ENCODE peak calls at places on chromosomes 3 and 15, in seven cellular contexts. C is lower lobe of right lung, K is hippocampal formation, W is activated T-cell treated with anti-CD3 and anti-CD28 coated beads for 48 hours, R is Caco-2, O is GM19239, L is GM03348. H is an unnamed sample.

GRCh38 chr3:53199834-53200233 is 38.8 kb downstream of the PRKCD start:
- DNase-seq in C (no peak), K (no peak), W (no peak), R (no peak), O (no peak), L (no peak), H (no peak)

GRCh38 chr15:50055333-50056278 is 63.4 kb downstream of the ATP8B4 start:
- DNase-seq in C (no peak), K (no peak), W (no peak), R (no peak), O (no peak), L (peak), H (no peak)

GRCh38 chr3:45957606-45958005 is 14.3 kb downstream of the CXCR6 start:
- DNase-seq in C (no peak), K (peak), W (no peak), R (no peak), O (no peak), L (no peak), H (no peak)

GRCh38 chr3:178705925-178706324 is 169.7 kb downstream of the KCNMB2 start:
- DNase-seq in C (no peak), K (no peak), W (no peak), R (no peak), O (no peak), L (no peak), H (no peak)

GRCh38 chr3:59774613-59775012 is 724.8 kb upstream of the CFAP20DC start:
- DNase-seq in C (no peak), K (no peak), W (no peak), R (no peak), O (no peak), L (peak), H (no peak)

GRCh38 chr3:159486580-159486979 is 502.1 kb upstream of the IL12A start:
- DNase-seq in C (no peak), K (no peak), W (no peak), R (no peak), O (no peak), L (no peak), H (no peak)

GRCh38 chr15:92322566-92323355 is 70.9 kb upstream of the ST8SIA2 start:
- DNase-seq in C (no peak), K (no peak), W (no peak), R (no peak), O (no peak), L (no peak), H (no peak)

GRCh38 chr3:123841476-123842238 is 42.5 kb downstream of the MYLK start:
- DNase-seq in C (no peak), K (no peak), W (no peak), R (no peak), O (no peak), L (no peak), H (no peak)

GRCh38 chr3:37197810-37198371 is 23.5 kb upstream of the LRRFIP2 start:
- DNase-seq in C (no peak), K (no peak), W (no peak), R (no peak), O (no peak), L (peak), H (no peak)

GRCh38 chr15:88894348-88894818 is 961 bp downstream of the HAPLN3 start:
- DNase-seq in C (peak), K (no peak), W (peak), R (no peak), O (peak), L (no peak), H (no peak)

GRCh38 chr3:64417816-64418215 is 192.6 kb upstream of the PRICKLE2 start:
- DNase-seq in C (no peak), K (no peak), W (no peak), R (no peak), O (no peak), L (peak), H (no peak)

GRCh38 chr3:108091498-108092259 is 848 bp upstream of the CD47 start:
- DNase-seq in C (peak), K (no peak), W (peak), R (no peak), O (no peak), L (no peak), H (no peak)

GRCh38 chr15:32688151-32688639 is 29.6 kb upstream of the GREM1 start:
- DNase-seq in C (no peak), K (no peak), W (no peak), R (no peak), O (no peak), L (no peak), H (peak)

GRCh38 chr3:13411186-13411860 is 8.8 kb downstream of the NUP210 start:
- DNase-seq in C (no peak), K (peak), W (no peak), R (no peak), O (no peak), L (no peak), H (no peak)

GRCh38 chr15:73338606-73339388 is 30.0 kb downstream of the HCN4 start:
- DNase-seq in C (no peak), K (no peak), W (no peak), R (no peak), O (no peak), L (no peak), H (no peak)

GRCh38 chr15:101801048-101801447 is 2.3 kb upstream of the OR4F6 start:
- DNase-seq in C (no peak), K (no peak), W (no peak), R (no peak), O (no peak), L (no peak), H (no peak)

GRCh38 chr3:45227946-45228345 is 1.9 kb upstream of the TMEM158 start:
- DNase-seq in C (no peak), K (no peak), W (no peak), R (no peak), O (no peak), L (no peak), H (no peak)

GRCh38 chr3:107124885-107125284 is 252.4 kb upstream of the CCDC54 start:
- DNase-seq in C (no peak), K (no peak), W (no peak), R (peak), O (no peak), L (peak), H (no peak)

GRCh38 chr3:15665510-15666150 is 64.1 kb downstream of the BTD start:
- DNase-seq in C (no peak), K (no peak), W (no peak), R (no peak), O (no peak), L (no peak), H (no peak)

GRCh38 chr3:38616111-38616510 is 33.4 kb downstream of the SCN5A start:
- DNase-seq in C (no peak), K (no peak), W (no peak), R (no peak), O (no peak), L (no peak), H (no peak)

GRCh38 chr3:52317178-52317577 is 1.1 kb downstream of the DNAH1 start:
- DNase-seq in C (no peak), K (no peak), W (no peak), R (no peak), O (no peak), L (no peak), H (no peak)

GRCh38 chr3:181936774-181937173 is 225.0 kb downstream of the SOX2 start:
- DNase-seq in C (no peak), K (no peak), W (no peak), R (no peak), O (no peak), L (no peak), H (no peak)

GRCh38 chr3:111311709-111312235 is 230.2 kb upstream of the CD96 start:
- DNase-seq in C (no peak), K (no peak), W (no peak), R (no peak), O (peak), L (peak), H (no peak)

GRCh38 chr3:38582941-38583645 is 66.4 kb downstream of the SCN5A start:
- DNase-seq in C (peak), K (no peak), W (no peak), R (no peak), O (no peak), L (no peak), H (peak)

GRCh38 chr3:163543558-163544189 is 1534.6 kb downstream of the SI start:
- DNase-seq in C (no peak), K (no peak), W (no peak), R (no peak), O (no peak), L (no peak), H (no peak)

GRCh38 chr15:35545316-35545824 is 595 bp downstream of the DPH6 start:
- DNase-seq in C (peak), K (no peak), W (peak), R (peak), O (peak), L (peak), H (no peak)

GRCh38 chr3:28901029-28901428 is 379.8 kb upstream of the RBMS3 start:
- DNase-seq in C (peak), K (no peak), W (no peak), R (no peak), O (no peak), L (peak), H (no peak)

GRCh38 chr3:77913524-77914174 is 873.8 kb downstream of the ROBO2 start:
- DNase-seq in C (no peak), K (no peak), W (no peak), R (no peak), O (no peak), L (no peak), H (no peak)